ENCODE peak calls at places on chromosomes 16 and 17, in seven cellular contexts. G is skeletal muscle cell, S is RWPE1, A is Caco-2, J is T-helper 2 cell, F is lower leg skin, Z is thyroid gland. B is an unnamed sample.

GRCh38 chr16:2473999-2474876 is 689 bp upstream of the TBC1D24 start:
- DNase-seq in G (no peak), S (no peak), A (peak; percentile 44), J (peak; percentile 54), F (no peak), Z (peak; percentile 54), B (peak; percentile 44)

GRCh38 chr16:4769306-4769638 is 2.3 kb upstream of the ZNF500 start:
- DNase-seq in G (no peak), S (no peak), A (no peak), J (no peak), F (no peak), Z (no peak), B (no peak)

GRCh38 chr17:2815781-2816185 is 19.5 kb downstream of the RAP1GAP2 start:
- DNase-seq in G (no peak), S (no peak), A (peak; percentile 81), J (no peak), F (no peak), Z (no peak), B (no peak)

GRCh38 chr16:67546091-67546501 is 16.2 kb upstream of the CTCF start:
- DNase-seq in G (no peak), S (no peak), A (no peak), J (no peak), F (peak; percentile 83), Z (no peak), B (no peak)

GRCh38 chr17:8012996-8013640 is 10.7 kb downstream of the GUCY2D start:
- DNase-seq in G (no peak), S (no peak), A (no peak), J (no peak), F (peak; percentile 76), Z (no peak), B (no peak)

GRCh38 chr16:78075800-78076199 is 23.7 kb upstream of the WWOX start:
- DNase-seq in G (no peak), S (no peak), A (no peak), J (no peak), F (no peak), Z (no peak), B (no peak)

GRCh38 chr16:2707368-2708289 is 12.4 kb downstream of the PRSS27 start:
- DNase-seq in G (no peak), S (no peak), A (no peak), J (no peak), F (no peak), Z (no peak), B (no peak)

GRCh38 chr17:16214190-16215001 is 938 bp downstream of the NCOR1 start:
- DNase-seq in G (no peak), S (no peak), A (no peak), J (no peak), F (no peak), Z (no peak), B (peak; percentile 70)

GRCh38 chr17:65727243-65727642 is 165.8 kb upstream of the AXIN2 start:
- DNase-seq in G (no peak), S (no peak), A (no peak), J (no peak), F (no peak), Z (no peak), B (no peak)

GRCh38 chr16:50610331-50611262 is 62.4 kb downstream of the NKD1 start:
- DNase-seq in G (no peak), S (no peak), A (no peak), J (no peak), F (no peak), Z (no peak), B (no peak)

GRCh38 chr17:27602721-27603445 is 28.1 kb upstream of the LGALS9 start:
- DNase-seq in G (no peak), S (peak; percentile 81), A (peak; percentile 94), J (peak; percentile 60), F (peak; percentile 94), Z (peak; percentile 64), B (peak; percentile 67)

B was measured in endothelial cell of umbilical vein.